ENCODE peak calls at places on chromosomes 4 and X, in ten cellular contexts. Z is astrocyte of the spinal cord; I is transverse colon; S is CD4-positive, alpha-beta T cell; E is mesothelial cell of epicardium; V is choroid plexus epithelial cell; A is nephron progenitor cell; L is fibroblast of lung; D is endodermal cell; P is CD8-positive, alpha-beta T cell. H is an unnamed sample.

GRCh38 chr4:57270350-57270749 is 160.2 kb upstream of the IGFBP7 start:
- DNase-seq in D (no peak), P (no peak), A (no peak), L (no peak), E (no peak), I (no peak), V (peak; percentile 2), Z (no peak), S (no peak), H (no peak)

GRCh38 chr4:154344686-154345085 is 146.9 kb downstream of the DCHS2 start:
- DNase-seq in E (no peak), S (no peak), I (no peak), Z (no peak), L (no peak), V (no peak), P (no peak), D (peak; percentile 81), A (no peak), H (no peak)

GRCh38 chrX:15946783-15947550 is 92.4 kb upstream of the AP1S2 start:
- DNase-seq in P (no peak), Z (peak; percentile 84), L (peak; percentile 86), E (no peak), S (no peak), I (no peak), A (no peak), D (peak; percentile 60), V (peak; percentile 63), H (no peak)

GRCh38 chr4:76626686-76627465 is 191.8 kb downstream of the SHROOM3 start:
- DNase-seq in D (peak; percentile 57), A (no peak), P (no peak), L (no peak), V (peak; percentile 54), S (no peak), E (no peak), Z (no peak), I (no peak), H (no peak)

GRCh38 chr4:115515379-115516171 is 402.2 kb upstream of the NDST4 start:
- DNase-seq in E (no peak), D (no peak), I (no peak), Z (no peak), A (no peak), V (no peak), L (no peak), P (no peak), S (no peak), H (no peak)

GRCh38 chr4:183326853-183327252 is 4.6 kb upstream of the CLDN24 start:
- DNase-seq in A (no peak), D (no peak), S (no peak), E (no peak), L (peak; percentile 23), V (peak; percentile 33), I (no peak), P (no peak), Z (peak; percentile 25), H (peak; percentile 46)

GRCh38 chrX:153704021-153704526 is 16.3 kb downstream of the SLC6A8 start:
- DNase-seq in V (no peak), A (no peak), S (no peak), P (no peak), E (no peak), L (no peak), D (no peak), I (no peak), Z (no peak), H (no peak)

GRCh38 chrX:104430720-104431119 is 135.3 kb upstream of the IL1RAPL2 start:
- DNase-seq in I (no peak), L (no peak), Z (no peak), V (no peak), P (no peak), A (no peak), E (no peak), D (no peak), S (no peak), H (no peak)

GRCh38 chr4:30720021-30720655 is at the start of gene PCDH7:
- DNase-seq in E (peak; percentile 57), S (no peak), V (peak; percentile 64), D (peak; percentile 87), P (no peak), Z (peak; percentile 72), I (peak; percentile 14), L (peak; percentile 83), A (peak; percentile 54), H (no peak)

GRCh38 chr4:1329408-1330371 is 17.3 kb upstream of the UVSSA start:
- DNase-seq in E (no peak), Z (no peak), S (peak; percentile 15), I (no peak), L (peak; percentile 83), D (no peak), V (peak; percentile 13), A (no peak), P (no peak), H (no peak)

GRCh38 chr4:86048426-86048825 is 311.4 kb downstream of the MAPK10 start:
- DNase-seq in E (no peak), Z (peak; percentile 48), P (no peak), V (no peak), A (no peak), I (no peak), L (peak; percentile 63), D (no peak), S (no peak), H (no peak)

GRCh38 chr4:6778435-6778834 is 4.1 kb upstream of the KIAA0232 start:
- DNase-seq in E (no peak), L (no peak), A (no peak), P (no peak), S (no peak), V (no peak), D (no peak), Z (no peak), I (no peak), H (no peak)

GRCh38 chr4:6775746-6776145 is 6.8 kb upstream of the KIAA0232 start:
- DNase-seq in I (no peak), P (no peak), D (no peak), L (no peak), V (no peak), A (no peak), Z (no peak), E (no peak), S (no peak), H (no peak)

GRCh38 chr4:6776920-6777635 is 5.4 kb upstream of the KIAA0232 start:
- DNase-seq in Z (no peak), E (no peak), S (no peak), P (no peak), I (no peak), A (no peak), L (no peak), D (no peak), V (no peak), H (no peak)

GRCh38 chr4:6779667-6780565 is 2.6 kb upstream of the KIAA0232 start:
- DNase-seq in D (peak; percentile 77), V (peak; percentile 69), A (no peak), E (no peak), Z (peak; percentile 15), S (no peak), L (peak; percentile 31), P (no peak), I (no peak), H (no peak)

DNA sequence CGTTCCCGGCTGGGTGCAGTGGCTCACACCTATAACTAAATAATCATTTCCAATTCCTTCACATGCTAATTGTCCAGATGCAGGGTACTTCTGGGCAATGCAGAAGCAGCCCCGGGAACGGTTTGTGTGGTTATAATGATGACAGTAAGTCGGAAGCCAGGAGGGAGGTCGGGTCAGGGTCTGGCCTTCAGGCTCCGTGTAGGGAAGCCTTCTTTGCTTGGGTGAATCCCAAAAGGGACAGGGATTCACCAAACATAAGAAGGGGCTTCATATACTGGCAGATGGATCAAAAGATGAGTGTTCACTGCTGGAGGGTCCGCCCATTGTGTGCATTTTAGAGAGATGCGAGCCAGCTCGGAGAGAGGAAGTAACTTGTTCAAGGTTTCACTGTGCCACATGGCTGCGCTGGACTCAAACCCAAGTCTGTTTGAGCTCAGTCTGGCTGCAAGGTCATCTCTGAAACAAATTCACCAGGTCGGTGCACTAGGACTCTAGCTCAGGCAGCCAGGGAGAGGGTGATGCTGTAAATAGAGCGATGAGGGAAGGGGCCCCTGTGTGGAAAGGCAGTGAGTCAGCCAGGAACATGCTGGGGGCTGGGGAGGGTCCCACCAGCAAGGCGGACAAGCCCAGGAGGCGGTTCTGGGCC is 4.8 kb upstream of the KIAA0232 start:
- DNase-seq in E (no peak), A (no peak), D (no peak), L (no peak), P (no peak), V (no peak), S (no peak), Z (no peak), I (peak; percentile 8), H (no peak)
- TF ChIP-seq CTCF in E (no peak), A (no peak), D (no peak), L (no peak), P (no peak), V (no peak), S (no peak), Z (no peak), I (no peak), H (no peak)

DNA sequence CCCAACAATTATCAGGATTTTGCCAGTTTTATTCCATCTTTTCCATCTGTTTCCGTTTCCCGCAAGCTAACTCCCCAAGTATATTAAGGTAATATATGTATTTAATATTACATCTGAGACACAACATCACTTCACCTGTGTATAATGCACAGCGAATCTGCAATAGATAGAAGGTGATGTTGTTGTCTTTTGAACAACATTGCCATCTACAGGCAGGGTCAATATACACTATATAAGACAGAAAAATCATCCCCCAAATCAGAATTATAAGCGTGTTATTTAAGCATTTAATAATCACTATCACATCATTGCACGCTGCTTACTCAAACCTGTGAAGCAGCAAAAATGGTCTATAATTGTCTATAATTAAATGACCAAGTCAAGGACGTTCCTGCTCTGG is 1115.5 kb downstream of the NLGN4X start:
- DNase-seq in D (no peak), S (no peak), V (peak; percentile 0), I (no peak), A (no peak), P (no peak), L (peak; percentile 8), Z (peak; percentile 3), E (no peak), H (no peak)
- TF ChIP-seq CTCF in D (peak; percentile 78), S (no peak), V (no peak), I (no peak), A (peak; percentile 28), P (no peak), L (no peak), Z (peak; percentile 22), E (peak; percentile 21), H (peak; percentile 19)

DNA sequence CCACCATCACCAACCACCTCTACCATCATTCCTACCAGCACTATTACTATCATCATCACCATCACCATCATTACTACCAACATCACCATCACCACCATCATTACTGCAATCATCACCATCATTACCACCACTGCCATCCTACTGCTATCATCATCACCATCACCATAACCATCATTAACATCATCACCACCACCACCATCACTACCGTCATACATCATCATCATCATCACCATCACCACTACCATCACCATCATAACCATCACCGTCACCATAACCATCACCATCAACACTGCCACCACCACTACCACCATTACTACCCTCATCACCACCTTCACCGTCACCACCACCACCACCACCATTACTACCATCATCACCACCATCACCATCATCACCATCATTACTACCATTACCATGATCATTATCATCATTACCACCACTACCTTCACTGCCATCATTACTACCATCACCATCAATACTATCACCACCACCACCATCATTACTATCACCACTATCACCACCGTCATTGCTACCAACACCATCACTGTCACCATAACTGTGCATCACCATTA is 71.8 kb downstream of the PSAPL1 start:
- DNase-seq in D (no peak), S (no peak), I (no peak), Z (no peak), L (no peak), E (no peak), V (no peak), A (no peak), P (no peak), H (no peak)
- TF ChIP-seq CTCF in D (no peak), S (no peak), I (no peak), Z (no peak), L (no peak), E (no peak), V (no peak), A (no peak), P (no peak), H (no peak)

GRCh38 chrX:78199851-78200250 is 60.4 kb upstream of the TAF9B start:
- DNase-seq in V (peak; percentile 35), L (no peak), S (no peak), I (no peak), A (no peak), P (no peak), Z (peak; percentile 0), D (no peak), E (no peak), H (no peak)
- TF ChIP-seq CTCF in V (peak; percentile 32), L (no peak), S (peak; percentile 52), I (no peak), A (no peak), P (peak; percentile 32), Z (peak; percentile 32), D (peak; percentile 62), E (no peak), H (peak; percentile 28)